ENCODE peak calls at places on chromosomes 11 and 22, in nine cellular contexts. G is brain microvascular endothelial cell, H is lower lobe of right lung, N is OCI-LY7, O is thoracic aorta, K is left ventricle myocardium inferior, Z is Panc1, E is H1, B is kidney. A is an unnamed sample.

GRCh38 chr11:124863137-124863825 is 2.0 kb upstream of the ROBO3 start:
- DNase-seq in G (peak), H (peak), N (no peak), O (no peak), K (no peak), Z (no peak), E (peak), B (peak), A (no peak)

GRCh38 chr11:112221263-112221835 is 4.9 kb upstream of the PTS start:
- DNase-seq in G (no peak), H (no peak), N (no peak), O (no peak), K (no peak), Z (no peak), E (no peak), B (no peak), A (no peak)

GRCh38 chr11:65498042-65498726 is 661 bp upstream of the MALAT1 start:
- DNase-seq in G (peak), H (no peak), N (peak), O (no peak), K (no peak), Z (no peak), E (peak), B (peak), A (no peak)

GRCh38 chr11:11220786-11221185 is 132.3 kb downstream of the CSNK2A3 start:
- DNase-seq in G (no peak), H (no peak), N (no peak), O (no peak), K (no peak), Z (no peak), E (no peak), B (no peak), A (no peak)

GRCh38 chr22:35538801-35539321 is 1.8 kb upstream of the RASD2 start:
- DNase-seq in G (no peak), H (no peak), N (peak), O (no peak), K (no peak), Z (no peak), E (peak), B (no peak), A (no peak)

GRCh38 chr11:112719736-112720525 is 241.3 kb upstream of the NCAM1 start:
- DNase-seq in G (no peak), H (no peak), N (no peak), O (no peak), K (no peak), Z (no peak), E (no peak), B (no peak), A (no peak)

GRCh38 chr11:67275606-67276409 is 9.5 kb downstream of the GRK2 start:
- DNase-seq in G (no peak), H (no peak), N (peak), O (no peak), K (no peak), Z (no peak), E (no peak), B (peak), A (no peak)

GRCh38 chr11:94851864-94852581 is 83.9 kb downstream of the AMOTL1 start:
- DNase-seq in G (no peak), H (no peak), N (no peak), O (no peak), K (no peak), Z (no peak), E (no peak), B (no peak), A (no peak)

GRCh38 chr11:27703453-27703852 is 3.2 kb upstream of the BDNF start:
- DNase-seq in G (peak), H (no peak), N (no peak), O (no peak), K (no peak), Z (no peak), E (no peak), B (no peak), A (no peak)

GRCh38 chr11:30859709-30860108 is 273.6 kb upstream of the MPPED2 start:
- DNase-seq in G (no peak), H (no peak), N (no peak), O (no peak), K (no peak), Z (no peak), E (no peak), B (no peak), A (no peak)

GRCh38 chr11:117076941-117077659 is 21.1 kb downstream of the SIK3 start:
- DNase-seq in G (no peak), H (no peak), N (peak), O (no peak), K (no peak), Z (no peak), E (no peak), B (no peak), A (no peak)

GRCh38 chr11:35618497-35619029 is 303 bp downstream of the FJX1 start:
- DNase-seq in G (no peak), H (peak), N (no peak), O (no peak), K (peak), Z (no peak), E (no peak), B (no peak), A (peak)

GRCh38 chr11:94526645-94527438 is 14.6 kb downstream of the C11orf97 start:
- DNase-seq in G (no peak), H (no peak), N (no peak), O (no peak), K (no peak), Z (no peak), E (no peak), B (no peak), A (no peak)

GRCh38 chr11:79437274-79437980 is 3.4 kb downstream of the TENM4 start:
- DNase-seq in G (no peak), H (peak), N (no peak), O (peak), K (peak), Z (no peak), E (peak), B (peak), A (peak)

GRCh38 chr11:125162743-125163142 is 1.8 kb upstream of the PKNOX2 start:
- DNase-seq in G (no peak), H (no peak), N (no peak), O (no peak), K (no peak), Z (no peak), E (no peak), B (no peak), A (no peak)

GRCh38 chr11:85889676-85890579 is 34.7 kb downstream of the CCDC83 start:
- DNase-seq in G (peak), H (no peak), N (no peak), O (no peak), K (no peak), Z (no peak), E (no peak), B (no peak), A (no peak)

GRCh38 chr11:2734181-2735052 is 34.6 kb upstream of the KCNQ1OT1 start:
- DNase-seq in G (no peak), H (no peak), N (no peak), O (no peak), K (no peak), Z (no peak), E (no peak), B (peak), A (no peak)

GRCh38 chr11:34214961-34215805 is 109.8 kb downstream of the NAT10 start:
- DNase-seq in G (peak), H (no peak), N (no peak), O (no peak), K (no peak), Z (peak), E (no peak), B (no peak), A (no peak)

GRCh38 chr22:25360891-25361645 is 141.6 kb downstream of the CRYBB2 start:
- DNase-seq in G (no peak), H (peak), N (no peak), O (no peak), K (no peak), Z (no peak), E (no peak), B (peak), A (no peak)

GRCh38 chr11:18071098-18071705 is 25.1 kb upstream of the TPH1 start:
- DNase-seq in G (no peak), H (no peak), N (no peak), O (no peak), K (no peak), Z (no peak), E (no peak), B (no peak), A (no peak)

GRCh38 chr11:102314784-102315183 is 2.5 kb upstream of the BIRC3 start:
- DNase-seq in G (no peak), H (no peak), N (no peak), O (no peak), K (no peak), Z (no peak), E (no peak), B (no peak), A (no peak)

GRCh38 chr11:104876838-104877500 is 21.3 kb downstream of the CASP12 start:
- DNase-seq in G (no peak), H (no peak), N (no peak), O (no peak), K (no peak), Z (no peak), E (no peak), B (no peak), A (no peak)

GRCh38 chr22:41146573-41146972 is 54.2 kb downstream of the EP300 start:
- DNase-seq in G (no peak), H (no peak), N (no peak), O (no peak), K (no peak), Z (no peak), E (no peak), B (no peak), A (no peak)

GRCh38 chr11:122696662-122697061 is 41.1 kb downstream of the UBASH3B start:
- DNase-seq in G (no peak), H (no peak), N (peak), O (no peak), K (no peak), Z (no peak), E (no peak), B (no peak), A (no peak)

GRCh38 chr22:36385491-36386350 is 2.0 kb downstream of the MYH9 start:
- DNase-seq in G (no peak), H (peak), N (peak), O (peak), K (peak), Z (no peak), E (no peak), B (peak), A (no peak)

GRCh38 chr11:46346886-46347636 is at the start of gene DGKZ:
- DNase-seq in G (peak), H (peak), N (peak), O (no peak), K (peak), Z (no peak), E (peak), B (peak), A (peak)

GRCh38 chr11:120119121-120119520 is 18.8 kb downstream of the TRIM29 start:
- DNase-seq in G (no peak), H (no peak), N (no peak), O (no peak), K (no peak), Z (no peak), E (no peak), B (no peak), A (no peak)

GRCh38 chr11:120116966-120117365 is 20.9 kb downstream of the TRIM29 start:
- DNase-seq in G (no peak), H (no peak), N (no peak), O (no peak), K (no peak), Z (no peak), E (no peak), B (no peak), A (no peak)

GRCh38 chr11:120117991-120118390 is 19.9 kb downstream of the TRIM29 start:
- DNase-seq in G (no peak), H (no peak), N (no peak), O (no peak), K (no peak), Z (no peak), E (no peak), B (no peak), A (no peak)

GRCh38 chr11:120112174-120112796 is 25.6 kb downstream of the TRIM29 start:
- DNase-seq in G (no peak), H (no peak), N (no peak), O (no peak), K (no peak), Z (no peak), E (no peak), B (no peak), A (no peak)

DNA sequence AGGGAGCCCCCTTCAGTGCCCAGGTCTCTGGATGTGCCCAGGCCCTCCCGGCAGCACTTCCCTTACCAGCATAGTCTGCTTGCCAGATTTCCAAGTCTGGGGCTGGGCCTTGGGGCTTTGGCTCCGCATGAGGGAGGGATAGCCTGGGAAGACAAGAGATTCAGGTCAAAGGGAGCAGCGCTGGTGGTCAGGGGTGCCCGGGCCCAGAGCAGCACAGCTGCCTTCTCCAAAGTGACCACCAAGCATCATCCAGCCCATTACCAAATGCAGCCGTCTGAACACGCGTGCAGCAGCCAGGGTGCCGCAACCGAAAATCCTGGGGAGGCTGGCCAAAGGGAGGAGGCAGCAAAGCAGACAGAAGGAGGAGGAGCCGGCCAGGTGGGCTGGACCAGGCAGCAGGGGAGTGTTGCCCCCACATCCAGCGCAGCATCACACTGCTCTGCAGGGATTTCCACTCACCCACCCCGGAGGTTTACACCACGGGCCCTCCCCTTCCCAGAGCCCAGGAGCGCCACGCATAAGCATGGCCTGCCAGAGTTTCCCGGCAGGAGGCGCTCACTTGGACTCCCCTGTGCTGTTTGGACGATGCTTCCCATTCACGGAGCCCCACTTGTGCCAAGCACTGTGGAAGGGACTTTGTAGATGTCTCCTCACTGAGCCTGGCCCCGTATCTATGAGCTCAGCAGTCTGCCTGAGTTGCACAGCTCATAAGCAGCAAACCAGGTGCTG is 22.5 kb downstream of the TRIM29 start:
- DNase-seq in G (no peak), H (no peak), N (no peak), O (no peak), K (no peak), Z (no peak), E (peak), B (no peak), A (no peak)
- TF ChIP-seq CTCF in G (peak), H (no peak), N (no peak), O (no peak), K (no peak), Z (no peak), E (peak), B (no peak), A (no peak)

GRCh38 chr11:12725863-12726666 is 51.8 kb downstream of the TEAD1 start:
- DNase-seq in G (peak), H (no peak), N (no peak), O (no peak), K (no peak), Z (no peak), E (peak), B (no peak), A (no peak)
- H3K27ac ChIP-seq in G (peak), H (no peak), N (no peak), O (no peak), K (no peak), Z (peak), E (no peak), B (no peak), A (no peak)

GRCh38 chr22:46262449-46263207 is 515 bp downstream of the PKDREJ start:
- DNase-seq in G (peak), H (peak), N (no peak), O (no peak), K (peak), Z (no peak), E (peak), B (peak), A (peak)
- H3K4me3 ChIP-seq in G (no peak), H (peak), N (no peak), O (peak), K (peak), Z (no peak), E (peak), B (no peak), A (peak)

DNA sequence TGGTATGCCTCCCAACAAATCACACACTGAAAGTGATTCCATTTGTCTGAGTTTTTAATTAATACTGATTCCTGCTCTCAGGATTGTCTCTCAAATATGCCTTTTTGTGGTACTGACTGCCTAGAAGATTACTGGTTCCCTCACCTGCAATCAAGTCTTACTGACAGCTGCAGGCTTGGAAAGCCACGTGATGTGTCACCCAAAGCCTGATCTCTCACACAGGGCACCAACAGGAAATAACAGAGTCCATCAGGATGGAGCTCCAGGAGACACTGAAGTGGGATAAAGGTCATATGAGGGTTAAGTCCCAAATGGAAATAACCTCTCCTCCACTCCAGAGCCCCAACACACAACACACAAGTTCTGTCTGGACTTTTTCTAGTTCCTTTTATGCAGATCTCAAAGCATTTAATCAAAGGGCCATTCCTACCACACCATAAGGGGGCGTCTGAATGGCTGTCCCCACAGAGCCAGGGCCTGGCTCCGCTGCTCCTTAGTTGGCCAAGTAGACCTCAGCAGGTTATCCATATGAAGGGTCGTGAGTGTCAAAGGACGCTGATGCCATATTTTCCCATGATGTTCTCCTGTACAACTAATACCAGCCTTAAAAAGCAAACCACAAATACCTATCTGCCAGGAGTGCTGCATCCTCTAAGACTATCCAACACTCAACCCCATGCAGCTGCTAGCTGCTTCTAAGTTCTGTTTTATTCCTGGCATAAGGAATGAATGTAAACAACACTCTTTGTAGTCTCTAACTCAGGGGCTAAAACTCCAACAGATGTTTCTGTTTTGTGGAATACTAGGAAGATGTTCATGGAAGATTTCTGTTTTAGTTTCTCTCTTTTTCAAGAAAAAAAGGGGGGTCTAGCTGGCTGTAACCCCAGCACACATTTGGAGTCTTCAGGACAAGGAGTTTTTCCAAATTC is 13.0 kb downstream of the SCUBE2 start:
- DNase-seq in G (no peak), H (no peak), N (no peak), O (no peak), K (no peak), Z (no peak), E (peak), B (no peak), A (no peak)
- TF ChIP-seq CTCF in G (peak), H (no peak), N (peak), O (no peak), K (no peak), Z (no peak), E (peak), B (no peak), A (no peak)

DNA sequence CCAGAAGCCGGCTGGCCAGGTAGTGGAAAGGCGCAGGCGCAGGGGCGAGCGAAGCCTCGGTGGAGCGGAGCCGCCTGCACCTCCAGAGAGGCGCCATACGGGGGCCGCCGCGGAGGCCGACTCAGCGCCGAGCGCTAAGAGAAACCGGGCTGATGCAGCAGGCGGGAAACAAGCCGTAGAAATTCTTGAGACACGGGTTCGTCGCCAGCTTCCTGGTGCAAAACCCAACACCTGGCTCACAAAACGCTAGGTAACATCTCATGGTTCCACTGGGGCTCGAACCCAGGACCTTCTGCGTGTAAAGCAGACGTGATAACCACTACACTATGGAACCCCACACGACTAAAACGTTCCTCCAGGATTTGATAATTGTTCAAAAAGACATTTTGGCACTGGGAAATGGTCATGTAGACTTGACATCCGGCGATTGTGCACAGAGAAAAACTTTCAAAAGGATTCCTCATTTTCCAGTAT is 39.1 kb downstream of the OR4D9 start:
- DNase-seq in G (peak), H (peak), N (peak), O (peak), K (peak), Z (peak), E (peak), B (peak), A (peak)
- H3K27ac ChIP-seq in G (peak), H (peak), N (peak), O (peak), K (peak), Z (peak), E (peak), B (peak), A (peak)

GRCh38 chr11:93432247-93432646 is 101.7 kb downstream of the DEUP1 start:
- DNase-seq in G (no peak), H (no peak), N (no peak), O (no peak), K (no peak), Z (no peak), E (no peak), B (no peak), A (no peak)
- H3K4me3 ChIP-seq in G (no peak), H (no peak), N (no peak), O (no peak), K (no peak), Z (no peak), E (no peak), B (no peak), A (no peak)

GRCh38 chr22:22513619-22514018 is 5.1 kb upstream of the ZNF280B start:
- DNase-seq in G (no peak), H (no peak), N (no peak), O (no peak), K (no peak), Z (no peak), E (no peak), B (no peak), A (no peak)
- TF ChIP-seq CTCF in G (no peak), H (no peak), N (no peak), O (no peak), K (no peak), Z (no peak), E (no peak), B (no peak), A (no peak)

GRCh38 chr11:72841397-72841796 is 27.2 kb downstream of the ATG16L2 start:
- DNase-seq in G (no peak), H (no peak), N (no peak), O (no peak), K (no peak), Z (no peak), E (no peak), B (no peak), A (no peak)
- H3K27ac ChIP-seq in G (no peak), H (no peak), N (no peak), O (no peak), K (peak), Z (no peak), E (no peak), B (no peak), A (no peak)

A was measured in dorsolateral prefrontal cortex.